ENCODE peak calls at places on chromosomes 7 and 10, in seven cellular contexts. Y is prostate gland, W is thoracic aorta, V is Karpas-422, H is IMR-90, O is AG04450, N is neural progenitor cell. A is an unnamed sample. For H3K9me3, the result is how much of the 10 kb centered on the place peaks cover.

GRCh38 chr10:1404953-1405260 is 332.4 kb downstream of the ADARB2 start:
- DNase-seq in Y (no peak), W (no peak), V (no peak), H (no peak), O (no peak), N (no peak), A (no peak)

GRCh38 chr10:78199019-78199418 is 165.4 kb downstream of the RPS24 start:
- DNase-seq in Y (no peak), W (no peak), V (no peak), H (no peak), O (no peak), N (no peak), A (no peak)

GRCh38 chr10:75956624-75957023 is 525.2 kb downstream of the LRMDA start:
- DNase-seq in Y (no peak), W (no peak), V (peak), H (peak), O (no peak), N (no peak), A (no peak)

GRCh38 chr10:125094826-125095225 is 65.5 kb downstream of the CTBP2 start:
- DNase-seq in Y (no peak), W (no peak), V (no peak), H (no peak), O (no peak), N (no peak), A (no peak)

GRCh38 chr7:142777318-142777717 is 6.5 kb downstream of the PRSS2 start:
- DNase-seq in Y (no peak), W (no peak), V (no peak), H (no peak), O (no peak), N (no peak), A (no peak)

GRCh38 chr10:103069453-103070331 is 123.4 kb downstream of the NT5C2 start:
- DNase-seq in Y (peak), W (no peak), V (peak), H (peak), O (no peak), N (peak), A (peak)

GRCh38 chr10:130497056-130498010 is 361.1 kb downstream of the GLRX3 start:
- DNase-seq in Y (no peak), W (no peak), V (no peak), H (no peak), O (no peak), N (no peak), A (no peak)

GRCh38 chr7:112154690-112155089 is 51.5 kb downstream of the DOCK4 start:
- DNase-seq in Y (no peak), W (no peak), V (no peak), H (no peak), O (no peak), N (no peak), A (no peak)

GRCh38 chr7:1663243-1663642 is 6.8 kb upstream of the ELFN1 start:
- DNase-seq in Y (no peak), W (no peak), V (no peak), H (no peak), O (no peak), N (no peak), A (no peak)

GRCh38 chr7:53110425-53110824 is 75.0 kb downstream of the POM121L12 start:
- DNase-seq in Y (no peak), W (no peak), V (no peak), H (no peak), O (no peak), N (no peak), A (no peak)
- H3K9me3 ChIP-seq in Y (under half), W (under half), V (under half), H (under half), O (under half), N (under half), A (under half)

DNA sequence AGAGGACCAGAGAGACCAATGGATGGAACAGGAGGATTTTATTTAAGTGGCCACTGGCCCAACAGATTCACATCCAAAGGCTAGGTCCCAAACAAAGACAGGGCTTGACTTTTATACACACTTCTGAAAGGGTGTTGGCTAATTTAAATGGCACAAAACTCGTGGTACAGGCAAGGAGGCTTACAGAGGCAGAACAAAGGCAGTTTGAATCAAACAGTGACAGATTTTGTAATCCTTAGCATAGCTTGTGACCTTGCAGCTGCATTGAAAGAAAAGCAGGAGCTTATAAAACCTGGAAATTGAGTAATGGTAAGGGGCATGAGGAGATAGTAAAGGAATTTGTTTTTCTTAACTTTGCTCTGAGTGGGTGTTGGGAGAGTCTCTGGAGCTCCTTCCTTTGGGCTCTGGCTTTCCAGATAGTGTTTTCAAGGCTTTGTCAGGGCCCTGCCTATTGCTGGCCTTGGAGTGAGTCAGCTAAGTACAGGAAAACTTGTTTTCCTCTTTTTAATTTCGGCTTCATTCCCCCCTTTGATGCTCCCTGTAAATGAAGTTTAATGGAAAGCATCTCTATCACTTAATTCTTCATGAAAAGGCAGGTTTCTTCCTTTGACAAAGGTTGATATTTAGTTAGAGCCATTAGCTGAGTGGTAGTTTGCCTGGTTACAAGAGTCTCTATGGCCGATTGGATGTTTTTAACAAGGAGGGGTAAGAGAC is 96.9 kb downstream of the TRIM24 start:
- DNase-seq in Y (no peak), W (no peak), V (no peak), H (no peak), O (no peak), N (no peak), A (no peak)
- H3K9me3 ChIP-seq in Y (under half), W (under half), V (under half), H (under half), O (under half), N (under half), A (under half)

GRCh38 chr10:109126016-109126415 is 797.3 kb downstream of the XPNPEP1 start:
- DNase-seq in Y (no peak), W (no peak), V (no peak), H (no peak), O (no peak), N (peak), A (no peak)

GRCh38 chr10:109126541-109126940 is 796.8 kb downstream of the XPNPEP1 start:
- DNase-seq in Y (no peak), W (no peak), V (no peak), H (no peak), O (no peak), N (no peak), A (no peak)

DNA sequence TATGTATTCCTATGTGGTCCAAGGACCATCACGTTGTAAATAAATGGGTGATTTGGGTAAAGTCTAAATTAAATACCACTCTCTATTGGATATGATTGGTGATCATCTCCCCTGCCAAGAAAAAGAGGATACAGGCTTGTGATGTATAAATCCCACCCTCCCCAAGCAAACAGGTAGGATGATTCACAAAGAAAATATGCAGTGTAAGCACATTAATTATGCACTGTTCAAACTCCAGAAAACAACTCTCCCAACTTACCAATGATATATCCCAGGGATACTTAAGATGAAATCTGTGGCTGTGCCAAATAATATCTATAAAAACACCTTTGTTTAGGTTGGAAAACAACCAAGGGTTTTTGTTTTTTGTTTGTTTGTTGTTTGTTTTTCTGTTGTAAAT is 795.9 kb downstream of the XPNPEP1 start:
- DNase-seq in Y (no peak), W (no peak), V (no peak), H (no peak), O (no peak), N (no peak), A (no peak)
- H3K9me3 ChIP-seq in Y (under half), W (under half), V (under half), H (under half), O (under half), N (under half), A (under half)

GRCh38 chr10:119651514-119652327 is 541 bp downstream of the BAG3 start:
- DNase-seq in Y (no peak), W (no peak), V (no peak), H (no peak), O (no peak), N (peak), A (peak)
- H3K9me3 ChIP-seq in Y (under half), W (under half), V (under half), H (under half), O (under half), N (under half), A (under half)

GRCh38 chr10:10596256-10596655 is 421.4 kb upstream of the CELF2 start:
- DNase-seq in Y (no peak), W (no peak), V (no peak), H (no peak), O (no peak), N (no peak), A (no peak)
- H3K9me3 ChIP-seq in Y (under half), W (under half), V (under half), H (under half), O (under half), N (under half), A (under half)

GRCh38 chr10:106181491-106181890 is 983.0 kb downstream of the SORCS1 start:
- DNase-seq in Y (no peak), W (no peak), V (no peak), H (peak), O (no peak), N (no peak), A (no peak)

GRCh38 chr10:106173838-106174237 is 990.7 kb downstream of the SORCS1 start:
- DNase-seq in Y (no peak), W (no peak), V (no peak), H (no peak), O (no peak), N (no peak), A (no peak)

GRCh38 chr10:106175760-106176377 is 988.6 kb downstream of the SORCS1 start:
- DNase-seq in Y (no peak), W (no peak), V (peak), H (no peak), O (no peak), N (no peak), A (no peak)
- H3K9me3 ChIP-seq in Y (under half), W (under half), V (under half), H (under half), O (under half), N (under half), A (under half)

DNA sequence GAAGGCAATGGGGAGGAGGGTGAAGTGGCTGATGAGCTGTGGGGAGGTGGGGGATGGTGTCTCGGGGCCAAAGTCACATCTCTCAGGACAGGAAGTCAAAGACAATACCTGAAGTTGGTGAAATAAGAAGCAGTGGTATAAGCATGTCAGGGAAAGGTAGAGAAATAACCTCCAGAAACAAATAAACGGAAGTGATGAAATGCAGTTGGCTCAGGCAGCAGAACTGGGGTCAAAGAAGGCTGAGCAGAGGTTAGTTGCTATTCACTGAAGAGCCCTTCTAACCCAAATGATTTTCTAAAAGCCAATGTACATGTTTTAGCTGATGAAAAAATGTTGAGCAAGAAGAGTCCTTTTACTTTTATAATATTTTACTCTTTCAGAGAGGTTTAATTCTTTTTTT is 78.6 kb upstream of the ADRB1 start:
- DNase-seq in Y (no peak), W (no peak), V (peak), H (no peak), O (no peak), N (no peak), A (no peak)
- H3K9me3 ChIP-seq in Y (under half), W (under half), V (under half), H (under half), O (under half), N (under half), A (under half)

GRCh38 chr7:157816526-157817250 is 479.9 kb downstream of the DNAJB6 start:
- DNase-seq in Y (no peak), W (no peak), V (no peak), H (no peak), O (no peak), N (no peak), A (no peak)
- H3K9me3 ChIP-seq in Y (under half), W (under half), V (under half), H (half or more), O (half or more), N (under half), A (under half)

A was measured in CD4-positive, alpha-beta memory T cell.